ENCODE peak calls at places on chromosomes 12 and 14, in ten cellular contexts. C is fibroblast of pulmonary artery, E is cardiac muscle cell, M is astrocyte of the spinal cord, D is spleen, J is B cell, X is lower lobe of right lung, S is HFFc6, H is HCT116, L is fibroblast of villous mesenchyme. B is an unnamed sample.

GRCh38 chr14:96095581-96096476 is 56.7 kb downstream of the C14orf132 start:
- DNase-seq in L (peak), X (no peak), M (peak), D (no peak), E (peak), J (no peak), C (peak), S (peak), H (no peak), B (no peak)

GRCh38 chr12:754238-754816 is 1.9 kb downstream of the WNK1 start:
- DNase-seq in M (peak), H (no peak), D (no peak), L (peak), X (no peak), S (no peak), E (peak), J (peak), C (peak), B (no peak)

GRCh38 chr12:54870617-54871016 is 16.3 kb downstream of the MUCL1 start:
- DNase-seq in J (no peak), M (no peak), C (no peak), E (no peak), D (no peak), S (no peak), X (no peak), L (no peak), H (no peak), B (no peak)

GRCh38 chr14:36857136-36857535 is 195.5 kb downstream of the PAX9 start:
- DNase-seq in C (no peak), S (no peak), L (no peak), H (no peak), D (no peak), X (no peak), J (no peak), M (no peak), E (no peak), B (no peak)

GRCh38 chr14:89973234-89973823 is 17.6 kb downstream of the TDP1 start:
- DNase-seq in C (peak), E (peak), D (peak), S (peak), J (peak), X (peak), L (peak), M (peak), H (peak), B (peak)

GRCh38 chr12:93578221-93578620 is 5.7 kb downstream of the SOCS2 start:
- DNase-seq in X (no peak), D (no peak), E (no peak), C (no peak), M (no peak), L (peak), H (no peak), J (no peak), S (no peak), B (no peak)

GRCh38 chr12:100138048-100138907 is 4.4 kb downstream of the BLTP3B start:
- DNase-seq in E (peak), L (peak), H (no peak), S (no peak), D (no peak), X (no peak), C (peak), M (peak), J (peak), B (no peak)

GRCh38 chr12:116246490-116247179 is 30.9 kb downstream of the MED13L start:
- DNase-seq in H (no peak), C (no peak), S (no peak), X (no peak), M (no peak), E (no peak), L (no peak), D (no peak), J (no peak), B (no peak)

GRCh38 chr12:16171348-16171747 is 106.1 kb downstream of the SLC15A5 start:
- DNase-seq in E (no peak), H (no peak), X (no peak), C (no peak), M (no peak), S (no peak), L (no peak), J (no peak), D (no peak), B (no peak)

GRCh38 chr12:65442418-65442817 is 163.9 kb downstream of the MSRB3 start:
- DNase-seq in D (no peak), H (no peak), M (no peak), X (no peak), L (no peak), S (no peak), E (no peak), J (no peak), C (no peak), B (no peak)

GRCh38 chr14:60786905-60787304 is 52.3 kb downstream of the MNAT1 start:
- DNase-seq in M (no peak), X (no peak), E (no peak), L (no peak), S (no peak), D (no peak), J (no peak), H (no peak), C (no peak), B (no peak)

GRCh38 chr12:93484315-93484981 is 17.1 kb downstream of the MRPL42 start:
- DNase-seq in J (no peak), D (no peak), M (no peak), L (peak), S (peak), E (peak), H (no peak), X (no peak), C (peak), B (no peak)

GRCh38 chr12:96194901-96195844 is 998 bp downstream of the ELK3 start:
- DNase-seq in X (no peak), D (peak), H (peak), S (peak), J (peak), M (peak), E (peak), C (peak), L (peak), B (peak)

GRCh38 chr12:51270847-51271518 is 768 bp upstream of the SMAGP start:
- DNase-seq in X (no peak), C (peak), S (peak), D (no peak), H (peak), E (peak), J (peak), L (peak), M (peak), B (no peak)

GRCh38 chr12:91577586-91578539 is 395.2 kb upstream of the DCN start:
- DNase-seq in C (peak), H (peak), E (peak), M (peak), X (no peak), J (peak), S (peak), D (no peak), L (peak), B (no peak)

GRCh38 chr12:50636505-50636904 is 127.4 kb upstream of the ATF1 start:
- DNase-seq in S (no peak), J (no peak), X (no peak), M (no peak), C (no peak), H (no peak), D (no peak), E (no peak), L (no peak), B (no peak)

GRCh38 chr14:65833256-65833880 is 420.8 kb downstream of the FUT8 start:
- DNase-seq in C (no peak), M (no peak), L (no peak), D (no peak), H (no peak), S (no peak), E (no peak), X (no peak), J (no peak), B (no peak)

GRCh38 chr12:40063424-40063823 is 42.5 kb downstream of the SLC2A13 start:
- DNase-seq in L (no peak), M (peak), X (no peak), H (no peak), E (peak), J (no peak), D (no peak), C (peak), S (no peak), B (no peak)

GRCh38 chr12:9668141-9669018 is 1.1 kb upstream of the CLEC2D start:
- DNase-seq in X (no peak), E (peak), J (no peak), H (no peak), C (peak), L (peak), S (no peak), D (no peak), M (peak), B (no peak)

GRCh38 chr14:58639842-58640484 is 2.2 kb downstream of the DACT1 start:
- DNase-seq in S (peak), E (peak), L (peak), M (peak), D (no peak), J (no peak), C (peak), X (no peak), H (peak), B (no peak)

GRCh38 chr12:124576061-124576650 is 8.7 kb upstream of the NCOR2 start:
- DNase-seq in S (no peak), L (no peak), H (no peak), D (no peak), C (no peak), E (no peak), J (no peak), M (no peak), X (no peak), B (no peak)

GRCh38 chr14:64539186-64539552 is 1.4 kb upstream of the HSPA2 start:
- DNase-seq in L (no peak), X (no peak), C (no peak), S (no peak), H (no peak), M (no peak), E (no peak), J (no peak), D (no peak), B (no peak)

GRCh38 chr14:20661197-20661596 is 19.7 kb upstream of the OR6S1 start:
- DNase-seq in D (no peak), C (no peak), J (no peak), S (no peak), L (no peak), M (no peak), X (no peak), H (no peak), E (no peak), B (no peak)

GRCh38 chr12:110501722-110502448 is at the start of the genes RAD9B and VPS29:
- DNase-seq in J (peak), C (peak), S (peak), D (peak), E (peak), L (peak), X (peak), H (peak), M (peak), B (peak)
- TF ChIP-seq CTCF in J (no peak), C (no peak), S (no peak), D (peak), E (no peak), L (peak), X (no peak), H (no peak), M (no peak), B (no peak)

GRCh38 chr14:68779761-68780323 is 13.0 kb downstream of the ZFP36L1 start:
- DNase-seq in C (peak), M (peak), D (no peak), X (no peak), L (peak), E (peak), S (peak), J (no peak), H (peak), B (no peak)

GRCh38 chr14:68782091-68782981 is 10.5 kb downstream of the ZFP36L1 start:
- DNase-seq in J (no peak), D (no peak), S (no peak), E (no peak), X (no peak), H (no peak), M (no peak), C (no peak), L (no peak), B (no peak)

GRCh38 chr14:68781161-68782021 is 11.5 kb downstream of the ZFP36L1 start:
- DNase-seq in L (no peak), M (no peak), S (no peak), C (no peak), X (no peak), J (no peak), H (no peak), D (peak), E (no peak), B (no peak)

GRCh38 chr14:68777644-68778043 is 15.2 kb downstream of the ZFP36L1 start:
- DNase-seq in D (no peak), E (no peak), X (no peak), S (no peak), H (no peak), M (no peak), J (no peak), C (no peak), L (no peak), B (no peak)

DNA sequence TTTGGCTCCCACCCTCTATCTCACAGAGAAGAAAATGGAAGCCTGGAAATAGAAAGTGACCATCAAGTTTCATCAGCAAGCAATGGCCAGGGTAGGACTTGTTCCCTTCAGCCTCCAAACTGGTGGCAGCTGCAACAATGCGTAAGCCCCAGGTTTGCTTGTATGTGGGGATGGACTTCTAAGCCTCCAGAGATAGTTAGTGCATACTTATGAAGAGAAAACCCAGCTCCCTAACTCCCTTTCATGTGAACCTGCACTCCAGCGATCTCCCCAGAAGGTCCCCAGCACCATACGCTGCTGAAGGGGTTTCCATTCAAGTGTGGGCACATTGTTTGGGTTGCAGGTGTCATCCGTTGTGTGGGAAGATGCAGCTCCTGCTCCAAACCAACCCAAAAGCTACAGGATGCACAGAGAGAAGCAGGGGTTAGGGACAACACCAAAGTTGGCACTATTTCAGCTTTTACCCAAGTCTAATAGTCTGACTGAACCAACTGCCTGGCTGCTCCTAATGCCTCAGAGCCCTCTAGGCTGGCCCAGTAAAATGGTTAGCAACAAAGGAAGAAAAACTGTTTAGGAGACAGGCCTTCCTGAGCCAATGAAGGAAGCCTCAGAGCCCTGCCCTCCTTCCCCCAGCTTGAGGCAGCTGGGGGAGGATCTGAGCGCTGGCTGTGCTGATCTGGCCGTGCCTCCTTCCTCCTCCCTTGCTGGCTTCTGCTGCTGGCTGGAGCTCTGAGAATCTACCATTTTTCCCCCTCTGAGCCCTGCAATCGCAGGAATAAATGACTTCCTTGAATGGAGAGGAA is 12.3 kb downstream of the ZFP36L1 start:
- DNase-seq in M (peak), S (peak), H (no peak), X (no peak), C (peak), L (peak), D (peak), J (peak), E (peak), B (no peak)
- TF ChIP-seq CTCF in M (no peak), S (no peak), H (no peak), X (no peak), C (no peak), L (no peak), D (no peak), J (no peak), E (no peak), B (no peak)

GRCh38 chr12:57775563-57776246 is 3.3 kb downstream of the EEF1AKMT3 start:
- DNase-seq in L (no peak), S (no peak), H (no peak), X (no peak), J (no peak), D (no peak), M (no peak), C (no peak), E (no peak), B (no peak)
- TF ChIP-seq CTCF in L (peak), S (peak), H (no peak), X (no peak), J (no peak), D (no peak), M (no peak), C (no peak), E (no peak), B (peak)

GRCh38 chr12:44876554-44877275 is 600 bp upstream of the NELL2 start:
- DNase-seq in H (no peak), J (peak), C (peak), X (no peak), D (peak), S (no peak), E (peak), L (peak), M (peak), B (no peak)
- TF ChIP-seq CTCF in H (no peak), J (no peak), C (no peak), X (no peak), D (no peak), S (no peak), E (no peak), L (no peak), M (no peak), B (no peak)

GRCh38 chr12:15001733-15002471 is 29.1 kb downstream of the PDE6H start:
- DNase-seq in X (peak), C (peak), H (no peak), S (no peak), E (peak), L (peak), D (peak), M (peak), J (no peak), B (no peak)
- TF ChIP-seq CTCF in X (no peak), C (no peak), H (no peak), S (no peak), E (no peak), L (no peak), D (no peak), M (no peak), J (no peak), B (no peak)

GRCh38 chr14:104342435-104343293 is 204.3 kb downstream of the KIF26A start:
- DNase-seq in H (no peak), C (no peak), L (no peak), S (no peak), E (no peak), M (no peak), X (no peak), D (no peak), J (no peak), B (no peak)
- TF ChIP-seq CTCF in H (no peak), C (no peak), L (no peak), S (no peak), E (no peak), M (no peak), X (no peak), D (no peak), J (no peak), B (no peak)

B was measured in CD14-positive monocyte.